ENCODE peak calls at places on chromosomes 2 and 18, in four cellular contexts. One of them, this sample, is unnamed.

GRCh38 chr2:72147303-72147970 is at the start of gene CYP26B1:
- DNase-seq in gastrocnemius medialis: peak
- DNase-seq in CD8-positive, alpha-beta memory T cell: no peak
- DNase-seq in MM.1S: no peak
- DNase-seq in this sample: peak

GRCh38 chr2:169452080-169452479 is 27.2 kb upstream of the BBS5 start:
- DNase-seq in CD8-positive, alpha-beta memory T cell: no peak
- DNase-seq in gastrocnemius medialis: no peak
- DNase-seq in MM.1S: peak
- DNase-seq in this sample: no peak

GRCh38 chr2:191758420-191759199 is 80.7 kb downstream of the NABP1 start:
- DNase-seq in MM.1S: peak
- DNase-seq in gastrocnemius medialis: peak
- DNase-seq in CD8-positive, alpha-beta memory T cell: peak
- DNase-seq in this sample: peak

GRCh38 chr2:168030862-168031624 is 216.4 kb downstream of the STK39 start:
- DNase-seq in MM.1S: peak
- DNase-seq in gastrocnemius medialis: no peak
- DNase-seq in CD8-positive, alpha-beta memory T cell: no peak
- DNase-seq in this sample: no peak

GRCh38 chr2:138898855-138899254 is 118.7 kb upstream of the NXPH2 start:
- DNase-seq in CD8-positive, alpha-beta memory T cell: no peak
- DNase-seq in MM.1S: no peak
- DNase-seq in gastrocnemius medialis: no peak
- DNase-seq in this sample: no peak

GRCh38 chr2:97747285-97747684 is 33.9 kb downstream of the ZAP70 start:
- DNase-seq in MM.1S: no peak
- DNase-seq in CD8-positive, alpha-beta memory T cell: peak
- DNase-seq in gastrocnemius medialis: no peak
- DNase-seq in this sample: no peak

GRCh38 chr2:175855794-175856453 is 146.1 kb downstream of the LNPK start:
- DNase-seq in MM.1S: no peak
- DNase-seq in CD8-positive, alpha-beta memory T cell: no peak
- DNase-seq in gastrocnemius medialis: peak
- DNase-seq in this sample: no peak

GRCh38 chr2:9178110-9178904 is 28.3 kb upstream of the ASAP2 start:
- DNase-seq in MM.1S: peak
- DNase-seq in CD8-positive, alpha-beta memory T cell: no peak
- DNase-seq in gastrocnemius medialis: no peak
- DNase-seq in this sample: no peak

GRCh38 chr2:207133493-207133861 is 32.3 kb downstream of the KLF7 start:
- DNase-seq in CD8-positive, alpha-beta memory T cell: no peak
- DNase-seq in MM.1S: peak
- DNase-seq in gastrocnemius medialis: no peak
- DNase-seq in this sample: no peak

GRCh38 chr18:11115268-11115667 is 34.1 kb downstream of the PIEZO2 start:
- DNase-seq in gastrocnemius medialis: no peak
- DNase-seq in MM.1S: no peak
- DNase-seq in CD8-positive, alpha-beta memory T cell: no peak
- DNase-seq in this sample: no peak

GRCh38 chr2:116133563-116133962 is 1680.9 kb upstream of the DDX18 start:
- DNase-seq in CD8-positive, alpha-beta memory T cell: no peak
- DNase-seq in gastrocnemius medialis: no peak
- DNase-seq in MM.1S: no peak
- DNase-seq in this sample: no peak

GRCh38 chr18:46899274-46899948 is 17.9 kb downstream of the PIAS2 start:
- DNase-seq in MM.1S: no peak
- DNase-seq in gastrocnemius medialis: no peak
- DNase-seq in CD8-positive, alpha-beta memory T cell: no peak
- DNase-seq in this sample: no peak

GRCh38 chr18:36051760-36052159 is 15.6 kb downstream of the RPRD1A start:
- DNase-seq in CD8-positive, alpha-beta memory T cell: no peak
- DNase-seq in gastrocnemius medialis: no peak
- DNase-seq in MM.1S: no peak
- DNase-seq in this sample: no peak

GRCh38 chr2:223010641-223011040 is 41.3 kb upstream of the KCNE4 start:
- DNase-seq in gastrocnemius medialis: no peak
- DNase-seq in CD8-positive, alpha-beta memory T cell: no peak
- DNase-seq in MM.1S: no peak
- DNase-seq in this sample: no peak

GRCh38 chr2:112161431-112162145 is 23.4 kb downstream of the FBLN7 start:
- DNase-seq in gastrocnemius medialis: no peak
- DNase-seq in MM.1S: no peak
- DNase-seq in CD8-positive, alpha-beta memory T cell: no peak
- DNase-seq in this sample: no peak
- H3K4me3 ChIP-seq in gastrocnemius medialis: no peak
- H3K4me3 ChIP-seq in MM.1S: no peak
- H3K4me3 ChIP-seq in CD8-positive, alpha-beta memory T cell: no peak
- H3K4me3 ChIP-seq in this sample: no peak

GRCh38 chr2:235087812-235088607 is 136.2 kb downstream of the SH3BP4 start:
- DNase-seq in CD8-positive, alpha-beta memory T cell: no peak
- DNase-seq in MM.1S: no peak
- DNase-seq in gastrocnemius medialis: peak
- DNase-seq in this sample: peak
- H3K4me3 ChIP-seq in CD8-positive, alpha-beta memory T cell: no peak
- H3K4me3 ChIP-seq in MM.1S: no peak
- H3K4me3 ChIP-seq in gastrocnemius medialis: no peak
- H3K4me3 ChIP-seq in this sample: peak

GRCh38 chr2:179051250-179051649 is 1.3 kb upstream of the CCDC141 start:
- DNase-seq in gastrocnemius medialis: peak
- DNase-seq in MM.1S: no peak
- DNase-seq in CD8-positive, alpha-beta memory T cell: no peak
- DNase-seq in this sample: no peak

GRCh38 chr2:179049546-179050311 is at the start of gene CCDC141:
- DNase-seq in MM.1S: peak
- DNase-seq in gastrocnemius medialis: peak
- DNase-seq in CD8-positive, alpha-beta memory T cell: peak
- DNase-seq in this sample: peak

GRCh38 chr2:179044500-179044899 is 5.4 kb downstream of the CCDC141 start:
- DNase-seq in CD8-positive, alpha-beta memory T cell: no peak
- DNase-seq in MM.1S: no peak
- DNase-seq in gastrocnemius medialis: no peak
- DNase-seq in this sample: no peak

GRCh38 chr2:179050735-179051134 is 798 bp upstream of the CCDC141 start:
- DNase-seq in MM.1S: no peak
- DNase-seq in CD8-positive, alpha-beta memory T cell: no peak
- DNase-seq in gastrocnemius medialis: no peak
- DNase-seq in this sample: no peak

GRCh38 chr2:179049203-179049545 is 763 bp downstream of the CCDC141 start:
- DNase-seq in gastrocnemius medialis: no peak
- DNase-seq in MM.1S: no peak
- DNase-seq in CD8-positive, alpha-beta memory T cell: peak
- DNase-seq in this sample: no peak
- H3K4me3 ChIP-seq in gastrocnemius medialis: peak
- H3K4me3 ChIP-seq in MM.1S: peak
- H3K4me3 ChIP-seq in CD8-positive, alpha-beta memory T cell: peak
- H3K4me3 ChIP-seq in this sample: peak

GRCh38 chr2:20561703-20562454 is 89.0 kb downstream of the HS1BP3 start:
- DNase-seq in gastrocnemius medialis: no peak
- DNase-seq in CD8-positive, alpha-beta memory T cell: no peak
- DNase-seq in MM.1S: no peak
- DNase-seq in this sample: no peak

GRCh38 chr2:20562540-20563225 is 88.2 kb downstream of the HS1BP3 start:
- DNase-seq in CD8-positive, alpha-beta memory T cell: no peak
- DNase-seq in MM.1S: no peak
- DNase-seq in gastrocnemius medialis: no peak
- DNase-seq in this sample: no peak

GRCh38 chr2:20559277-20559676 is 91.6 kb downstream of the HS1BP3 start:
- DNase-seq in MM.1S: no peak
- DNase-seq in CD8-positive, alpha-beta memory T cell: no peak
- DNase-seq in gastrocnemius medialis: no peak
- DNase-seq in this sample: no peak

GRCh38 chr2:20560011-20560410 is 90.9 kb downstream of the HS1BP3 start:
- DNase-seq in MM.1S: no peak
- DNase-seq in CD8-positive, alpha-beta memory T cell: no peak
- DNase-seq in gastrocnemius medialis: no peak
- DNase-seq in this sample: no peak

DNA sequence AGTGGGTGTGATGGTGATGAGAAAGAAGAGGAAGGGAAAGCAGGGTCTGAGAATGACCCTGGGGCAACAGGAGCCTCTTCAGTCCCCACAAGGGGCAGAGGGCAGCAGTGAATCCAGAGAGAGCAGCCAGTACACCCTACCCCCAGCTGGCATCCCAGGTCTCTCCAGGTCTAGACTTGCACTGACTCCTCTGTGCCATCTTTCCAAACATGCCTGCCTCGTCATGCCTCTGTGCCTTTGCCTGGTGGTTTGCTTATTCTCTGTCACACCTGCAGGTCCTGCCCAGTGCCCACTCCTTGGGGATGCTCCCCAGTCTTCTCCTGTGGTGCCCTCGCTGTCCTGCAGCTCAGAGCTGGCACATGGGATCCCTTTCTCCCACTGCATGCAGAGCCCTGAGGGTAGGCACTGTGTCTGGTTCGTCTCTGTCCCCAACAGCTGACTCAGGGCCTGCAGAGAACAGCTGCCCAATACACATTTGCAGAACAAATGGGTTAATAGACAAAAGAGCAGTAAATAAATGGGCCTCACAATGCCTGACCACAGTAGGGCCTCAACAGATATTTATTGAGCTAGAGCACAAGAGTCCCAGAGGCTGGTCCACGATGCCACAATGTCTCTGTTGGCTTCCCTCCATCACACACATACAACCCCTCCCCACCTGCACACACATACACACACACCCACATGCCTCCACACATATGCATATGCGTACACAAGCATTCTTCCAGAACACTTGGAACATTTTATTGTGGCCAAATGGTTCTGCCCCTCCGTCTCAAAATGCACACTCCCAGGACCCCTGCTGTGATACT is 89.8 kb downstream of the HS1BP3 start:
- DNase-seq in MM.1S: no peak
- DNase-seq in CD8-positive, alpha-beta memory T cell: no peak
- DNase-seq in gastrocnemius medialis: no peak
- DNase-seq in this sample: no peak
- H3K4me3 ChIP-seq in MM.1S: no peak
- H3K4me3 ChIP-seq in CD8-positive, alpha-beta memory T cell: no peak
- H3K4me3 ChIP-seq in gastrocnemius medialis: no peak
- H3K4me3 ChIP-seq in this sample: no peak

GRCh38 chr2:112142525-112143078 is 4.4 kb downstream of the FBLN7 start:
- DNase-seq in gastrocnemius medialis: no peak
- DNase-seq in MM.1S: no peak
- DNase-seq in CD8-positive, alpha-beta memory T cell: no peak
- DNase-seq in this sample: no peak

GRCh38 chr2:112140899-112141622 is 2.9 kb downstream of the FBLN7 start:
- DNase-seq in CD8-positive, alpha-beta memory T cell: no peak
- DNase-seq in gastrocnemius medialis: no peak
- DNase-seq in MM.1S: no peak
- DNase-seq in this sample: no peak

GRCh38 chr2:112138143-112139032 is at the start of gene FBLN7:
- DNase-seq in MM.1S: no peak
- DNase-seq in gastrocnemius medialis: no peak
- DNase-seq in CD8-positive, alpha-beta memory T cell: no peak
- DNase-seq in this sample: no peak

GRCh38 chr2:112141623-112142001 is 3.4 kb downstream of the FBLN7 start:
- DNase-seq in gastrocnemius medialis: no peak
- DNase-seq in MM.1S: no peak
- DNase-seq in CD8-positive, alpha-beta memory T cell: no peak
- DNase-seq in this sample: no peak

DNA sequence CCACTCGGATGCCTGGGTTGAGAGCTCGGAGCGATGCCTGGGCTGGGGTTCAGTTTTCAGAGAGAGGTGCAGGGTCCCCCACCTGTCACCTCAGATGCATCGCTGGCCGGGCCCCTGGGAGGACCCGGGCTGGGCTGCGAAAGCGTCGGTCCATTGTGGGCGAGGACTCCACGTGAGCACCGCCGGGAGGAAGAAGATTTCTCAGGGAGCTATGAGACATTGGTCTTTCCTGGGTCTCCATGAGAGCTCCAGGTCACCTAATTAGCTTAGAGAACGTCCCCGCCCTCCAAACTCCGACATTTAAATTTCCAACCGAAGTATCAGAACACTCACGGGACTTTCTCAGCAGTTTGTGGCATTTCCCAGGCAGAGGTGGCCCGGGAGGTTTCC is 2.2 kb downstream of the FBLN7 start:
- DNase-seq in gastrocnemius medialis: no peak
- DNase-seq in CD8-positive, alpha-beta memory T cell: no peak
- DNase-seq in MM.1S: no peak
- DNase-seq in this sample: no peak
- H3K4me3 ChIP-seq in gastrocnemius medialis: peak
- H3K4me3 ChIP-seq in CD8-positive, alpha-beta memory T cell: no peak
- H3K4me3 ChIP-seq in MM.1S: no peak
- H3K4me3 ChIP-seq in this sample: peak

This sample was measured in heart left ventricle.